ENCODE peak calls at places on chromosome 12, in seven cellular contexts. B, G, L, R, Z, S and P are unnamed samples.
A peak's percentile ranks its signal among the peaks of the same experiment; 100 is the strongest.

GRCh38 chr12:130560321-130560720 is 155.8 kb downstream of the RIMBP2 start:
- DNase-seq in B (no peak), G (no peak), L (no peak), R (no peak), Z (no peak), S (no peak), P (no peak)

GRCh38 chr12:21940549-21940948 is 677 bp downstream of the ABCC9 start:
- DNase-seq in B (no peak), G (no peak), L (no peak), R (no peak), Z (no peak), S (no peak), P (no peak)

GRCh38 chr12:53071591-53072551 is 7.3 kb downstream of the SPRYD3 start:
- DNase-seq in B (peak; percentile 82), G (no peak), L (peak; percentile 39), R (peak; percentile 58), Z (no peak), S (peak; percentile 84), P (no peak)

GRCh38 chr12:109304485-109304884 is 4.6 kb downstream of the FOXN4 start:
- DNase-seq in B (no peak), G (no peak), L (no peak), R (no peak), Z (no peak), S (no peak), P (no peak)

GRCh38 chr12:22974865-22975264 is 349.9 kb downstream of the ETNK1 start:
- DNase-seq in B (no peak), G (no peak), L (no peak), R (peak; percentile 81), Z (no peak), S (no peak), P (no peak)

GRCh38 chr12:100185361-100185894 is 15.2 kb upstream of the ACTR6 start:
- DNase-seq in B (no peak), G (no peak), L (no peak), R (peak; percentile 34), Z (no peak), S (no peak), P (no peak)

GRCh38 chr12:90909069-90909676 is 45.8 kb downstream of the CCER1 start:
- DNase-seq in B (no peak), G (no peak), L (peak; percentile 18), R (peak; percentile 62), Z (no peak), S (no peak), P (no peak)

GRCh38 chr12:68483592-68484373 is 126.9 kb upstream of the RAP1B start:
- DNase-seq in B (no peak), G (no peak), L (no peak), R (peak; percentile 81), Z (no peak), S (no peak), P (no peak)

GRCh38 chr12:5043589-5044419 is at the start of gene KCNA5:
- DNase-seq in B (peak; percentile 58), G (no peak), L (no peak), R (no peak), Z (peak; percentile 43), S (peak; percentile 40), P (peak; percentile 39)

GRCh38 chr12:112401054-112401453 is 8.4 kb downstream of the RPL6 start:
- DNase-seq in B (no peak), G (no peak), L (no peak), R (no peak), Z (no peak), S (no peak), P (no peak)

GRCh38 chr12:52380271-52380694 is 5.2 kb downstream of the KRT84 start:
- DNase-seq in B (no peak), G (peak; percentile 32), L (peak; percentile 52), R (peak; percentile 27), Z (no peak), S (peak; percentile 37), P (no peak)

DNA sequence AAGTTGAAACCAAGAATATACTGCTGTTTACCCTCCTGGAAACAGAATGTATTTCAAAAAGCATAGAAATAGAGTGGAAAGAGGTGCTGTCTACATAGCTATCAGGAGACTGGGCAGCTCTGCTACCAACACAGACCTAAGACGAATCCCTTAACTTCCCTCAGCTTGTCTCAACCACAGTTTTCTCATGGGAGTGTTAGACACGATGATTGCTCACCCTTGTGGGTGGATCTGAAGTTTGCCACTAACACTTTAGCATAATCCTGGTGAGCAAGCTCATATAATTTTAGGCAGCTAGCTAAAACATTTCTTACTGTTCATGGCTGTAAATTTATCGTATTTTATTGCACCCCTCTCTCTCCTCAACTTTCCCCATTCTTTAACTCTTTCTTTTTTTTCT is 38.5 kb downstream of the C12orf75 start:
- DNase-seq in B (no peak), G (no peak), L (no peak), R (peak; percentile 84), Z (no peak), S (no peak), P (no peak)
- TF ChIP-seq CTCF in B (no peak), G (no peak), L (no peak), R (peak; percentile 62), Z (peak; percentile 15), S (no peak), P (no peak)

GRCh38 chr12:29164477-29165163 is 15.5 kb downstream of the FAR2 start:
- DNase-seq in B (no peak), G (no peak), L (no peak), R (peak; percentile 48), Z (no peak), S (no peak), P (no peak)
- TF ChIP-seq CTCF in B (no peak), G (no peak), L (no peak), R (no peak), Z (no peak), S (no peak), P (no peak)

GRCh38 chr12:19285793-19286448 is 153.4 kb upstream of the AEBP2 start:
- DNase-seq in B (no peak), G (no peak), L (no peak), R (no peak), Z (no peak), S (no peak), P (no peak)
- TF ChIP-seq CTCF in B (no peak), G (no peak), L (no peak), R (no peak), Z (no peak), S (no peak), P (no peak)

GRCh38 chr12:107760817-107761501 is at the start of gene PRDM4:
- DNase-seq in B (peak; percentile 93), G (peak; percentile 91), L (peak; percentile 94), R (peak; percentile 93), Z (peak; percentile 85), S (peak; percentile 93), P (peak; percentile 93)
- TF ChIP-seq CTCF in B (peak; percentile 45), G (peak; percentile 63), L (no peak), R (no peak), Z (no peak), S (peak; percentile 66), P (no peak)

GRCh38 chr12:28974890-28975289 is 174.2 kb upstream of the FAR2 start:
- DNase-seq in B (no peak), G (no peak), L (no peak), R (no peak), Z (no peak), S (no peak), P (no peak)

GRCh38 chr12:28974166-28974565 is 174.9 kb upstream of the FAR2 start:
- DNase-seq in B (no peak), G (no peak), L (no peak), R (peak; percentile 35), Z (no peak), S (no peak), P (no peak)

GRCh38 chr12:28973491-28973890 is 175.6 kb upstream of the FAR2 start:
- DNase-seq in B (no peak), G (no peak), L (no peak), R (peak; percentile 35), Z (no peak), S (no peak), P (no peak)

DNA sequence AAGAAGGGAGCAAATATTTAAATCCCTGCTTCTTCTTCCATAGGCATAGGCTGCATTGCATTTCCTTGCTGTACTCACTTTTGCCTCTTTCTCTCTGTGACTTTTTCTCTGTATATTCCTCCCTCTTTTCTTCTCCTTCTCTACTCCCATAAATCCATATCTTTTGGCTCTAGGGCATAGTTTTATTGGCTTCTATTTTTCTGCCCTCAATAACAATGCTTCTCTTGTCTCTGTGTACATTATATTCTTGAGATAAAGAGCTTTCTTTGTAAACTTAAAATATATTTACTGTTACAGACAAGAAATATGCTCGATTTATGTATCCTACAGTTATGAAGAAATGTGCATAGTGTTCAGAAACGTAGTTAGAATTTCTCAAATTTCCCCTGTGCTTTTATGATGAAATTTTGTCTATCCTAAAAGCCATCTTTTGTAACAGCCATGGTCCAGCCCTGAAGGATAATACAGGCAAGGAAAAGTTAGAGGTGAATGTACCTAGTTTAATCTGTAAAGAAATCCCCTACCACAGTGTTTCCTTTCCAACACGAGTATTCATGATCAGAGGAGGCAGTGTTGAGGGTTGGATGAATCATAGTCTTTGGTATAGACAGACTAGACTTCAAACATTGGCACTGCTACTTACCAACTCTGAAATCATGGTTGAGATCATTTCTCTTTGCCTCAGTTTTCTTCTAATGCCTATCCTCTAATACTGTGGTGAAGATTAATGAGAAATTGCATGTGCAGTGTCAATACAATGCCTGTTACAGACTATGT is 173.3 kb upstream of the FAR2 start:
- DNase-seq in B (no peak), G (no peak), L (no peak), R (no peak), Z (no peak), S (no peak), P (no peak)
- TF ChIP-seq CTCF in B (no peak), G (no peak), L (no peak), R (no peak), Z (no peak), S (no peak), P (no peak)

GRCh38 chr12:131911851-131912525 is 17.1 kb upstream of the PUS1 start:
- DNase-seq in B (no peak), G (no peak), L (no peak), R (no peak), Z (no peak), S (no peak), P (no peak)
- TF ChIP-seq CTCF in B (no peak), G (no peak), L (no peak), R (peak; percentile 11), Z (no peak), S (no peak), P (no peak)

GRCh38 chr12:2319136-2319535 is 266.3 kb downstream of the CACNA1C start:
- DNase-seq in B (no peak), G (no peak), L (no peak), R (no peak), Z (no peak), S (no peak), P (no peak)
- TF ChIP-seq CTCF in B (no peak), G (no peak), L (no peak), R (no peak), Z (no peak), S (no peak), P (no peak)

GRCh38 chr12:121209629-121210572 is at the start of gene P2RX4:
- DNase-seq in B (peak; percentile 87), G (peak; percentile 65), L (peak; percentile 84), R (peak; percentile 70), Z (peak; percentile 35), S (peak; percentile 89), P (peak; percentile 80)
- TF ChIP-seq CTCF in B (peak; percentile 37), G (peak; percentile 19), L (no peak), R (no peak), Z (peak; percentile 16), S (peak; percentile 50), P (no peak)